ENCODE peak calls at places on chromosomes 12 and 14, in five cellular contexts. O is fibroblast of mammary gland, P is upper lobe of right lung, V is fibroblast of the aortic adventitia, U is psoas muscle. H is an unnamed sample.
A peak's percentile ranks its signal among the peaks of the same experiment; 100 is the strongest.

GRCh38 chr14:84272290-84272721 is 1257.6 kb upstream of the FLRT2 start:
- DNase-seq in O (no peak), P (no peak), V (peak; percentile 6), U (no peak), H (no peak)

GRCh38 chr12:49922349-49923034 is 18.8 kb upstream of the FAIM2 start:
- DNase-seq in O (no peak), P (peak; percentile 51), V (peak; percentile 14), U (peak; percentile 61), H (no peak)

GRCh38 chr14:31505411-31505810 is 17.6 kb upstream of the GPR33 start:
- DNase-seq in O (peak; percentile 30), P (no peak), V (peak; percentile 85), U (no peak), H (no peak)

GRCh38 chr14:32706672-32707071 is 232.0 kb upstream of the NPAS3 start:
- DNase-seq in O (no peak), P (no peak), V (no peak), U (no peak), H (no peak)

GRCh38 chr12:89936631-89937030 is 228.0 kb upstream of the ATP2B1 start:
- DNase-seq in O (no peak), P (no peak), V (no peak), U (no peak), H (no peak)

GRCh38 chr12:64814432-64814831 is 10.0 kb upstream of the TBC1D30 start:
- DNase-seq in O (no peak), P (no peak), V (no peak), U (no peak), H (peak; percentile 28)

GRCh38 chr12:78703820-78704525 is 160.6 kb upstream of the SYT1 start:
- DNase-seq in O (peak; percentile 84), P (no peak), V (peak; percentile 85), U (no peak), H (no peak)

GRCh38 chr12:21113266-21113665 is 17.7 kb upstream of the SLCO1B1 start:
- DNase-seq in O (no peak), P (no peak), V (no peak), U (no peak), H (no peak)

GRCh38 chr14:24895622-24896021 is 154.3 kb downstream of the STXBP6 start:
- DNase-seq in O (no peak), P (no peak), V (no peak), U (no peak), H (no peak)

GRCh38 chr14:77861201-77861600 is 61.3 kb downstream of the ADCK1 start:
- DNase-seq in O (no peak), P (no peak), V (no peak), U (peak; percentile 24), H (no peak)

GRCh38 chr12:4866288-4866687 is 43.4 kb upstream of the KCNA1 start:
- DNase-seq in O (no peak), P (no peak), V (no peak), U (no peak), H (no peak)

GRCh38 chr14:58638231-58639205 is 756 bp downstream of the DACT1 start:
- DNase-seq in O (peak; percentile 10), P (peak; percentile 70), V (peak; percentile 44), U (peak; percentile 60), H (no peak)

GRCh38 chr12:84919271-84919670 is 6.7 kb upstream of the SLC6A15 start:
- DNase-seq in O (peak; percentile 89), P (no peak), V (peak; percentile 9), U (no peak), H (no peak)

GRCh38 chr12:39103552-39104165 is 198.3 kb upstream of the CPNE8 start:
- DNase-seq in O (peak; percentile 76), P (no peak), V (peak; percentile 76), U (no peak), H (no peak)

GRCh38 chr12:53224268-53224896 is 7.6 kb downstream of the RARG start:
- DNase-seq in O (no peak), P (no peak), V (no peak), U (peak; percentile 30), H (no peak)

GRCh38 chr12:81468206-81468605 is 290.9 kb downstream of the PPFIA2 start:
- DNase-seq in O (peak; percentile 77), P (no peak), V (peak; percentile 44), U (no peak), H (no peak)

GRCh38 chr14:77140937-77141591 is 527 bp downstream of the ZDHHC22 start:
- DNase-seq in O (peak; percentile 3), P (no peak), V (no peak), U (no peak), H (no peak)

GRCh38 chr12:105922670-105923102 is 216.1 kb downstream of the NUAK1 start:
- DNase-seq in O (peak; percentile 47), P (no peak), V (peak; percentile 38), U (no peak), H (no peak)

GRCh38 chr12:25957898-25958253 is 606 bp upstream of the RASSF8 start:
- DNase-seq in O (peak; percentile 93), P (no peak), V (peak; percentile 89), U (no peak), H (no peak)

GRCh38 chr14:90687680-90688079 is 128.6 kb downstream of the TTC7B start:
- DNase-seq in O (no peak), P (no peak), V (no peak), U (no peak), H (no peak)

GRCh38 chr12:101696477-101697196 is 803 bp upstream of the CHPT1 start:
- DNase-seq in O (peak; percentile 20), P (peak; percentile 70), V (peak; percentile 40), U (peak; percentile 84), H (peak; percentile 66)

GRCh38 chr14:76826122-76826521 is at the start of gene LRRC74A:
- DNase-seq in O (no peak), P (no peak), V (no peak), U (no peak), H (no peak)

GRCh38 chr12:74031045-74031444 is 506.6 kb upstream of the ATXN7L3B start:
- DNase-seq in O (no peak), P (no peak), V (no peak), U (no peak), H (no peak)

GRCh38 chr12:31951008-31951407 is 8.2 kb upstream of the RESF1 start:
- DNase-seq in O (no peak), P (no peak), V (no peak), U (no peak), H (no peak)

GRCh38 chr14:34449819-34450541 is 12.1 kb downstream of the SPTSSA start:
- DNase-seq in O (no peak), P (no peak), V (no peak), U (no peak), H (no peak)

GRCh38 chr12:109888179-109889020 is 8.1 kb upstream of the GLTP start:
- DNase-seq in O (peak; percentile 98), P (no peak), V (peak; percentile 95), U (no peak), H (no peak)

GRCh38 chr12:5505751-5506150 is 73.8 kb downstream of the NTF3 start:
- DNase-seq in O (no peak), P (no peak), V (no peak), U (no peak), H (no peak)

GRCh38 chr12:123772074-123772473 is 10.0 kb downstream of the DNAH10 start:
- DNase-seq in O (no peak), P (no peak), V (no peak), U (no peak), H (peak; percentile 32)

GRCh38 chr14:85533821-85534271 is 3.9 kb downstream of the FLRT2 start:
- DNase-seq in O (peak; percentile 37), P (peak; percentile 61), V (no peak), U (peak; percentile 61), H (peak; percentile 88)

GRCh38 chr12:112087055-112087850 is 21.3 kb downstream of the NAA25 start:
- DNase-seq in O (no peak), P (no peak), V (no peak), U (no peak), H (no peak)

DNA sequence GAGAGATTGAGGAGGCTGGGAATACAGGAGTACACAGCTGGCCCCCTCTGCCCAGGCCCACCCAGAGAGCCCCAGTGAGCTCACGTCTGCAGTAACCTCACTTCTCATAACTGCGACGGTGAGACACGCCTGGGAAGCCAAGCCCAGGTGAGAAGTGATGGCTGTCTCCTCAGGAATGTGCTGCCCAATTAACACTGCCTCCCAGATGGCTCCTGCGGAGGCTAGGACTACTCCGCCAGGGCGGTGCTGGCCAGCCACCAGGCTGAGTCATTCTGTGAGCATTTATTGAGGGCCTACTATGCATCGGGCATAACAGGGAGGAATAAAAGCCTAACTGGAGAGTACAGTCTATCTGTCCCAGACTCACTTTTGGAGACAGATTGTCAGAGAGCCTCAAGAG is 9.3 kb upstream of the TMEM106C start:
- DNase-seq in O (no peak), P (no peak), V (no peak), U (no peak), H (no peak)
- H3K4me3 ChIP-seq in O (no peak overlapping the region), P (no peak overlapping the region), V (no peak overlapping the region), U (no peak overlapping the region), H (no peak overlapping the region)

DNA sequence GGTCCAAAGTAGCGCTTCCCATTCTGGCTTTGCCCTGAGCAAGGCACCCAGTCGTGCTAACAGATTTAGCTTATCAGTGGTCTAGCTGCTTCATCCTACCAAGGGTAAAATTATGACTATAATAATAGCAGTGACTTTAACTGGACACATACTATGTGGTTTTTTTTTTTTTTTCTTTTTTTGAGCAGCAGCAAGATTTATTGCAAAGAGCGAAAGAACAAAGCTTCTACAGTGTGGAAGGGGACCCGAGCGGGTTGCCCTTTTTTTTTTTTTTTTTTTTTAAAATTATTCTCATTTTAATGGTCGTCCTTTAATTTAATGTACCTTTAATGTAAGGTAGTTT is 505 bp downstream of the HELB start:
- DNase-seq in O (no peak), P (no peak), V (no peak), U (no peak), H (no peak)
- H3K4me3 ChIP-seq in O (peak overlapping the region; percentile 79), P (peak overlapping the region; percentile 69), V (peak overlapping the region; percentile 94), U (peak overlapping the region; percentile 70), H (peak overlapping the region; percentile 67)

GRCh38 chr14:101719045-101719645 is 42.4 kb upstream of the PPP2R5C start:
- DNase-seq in O (no peak), P (no peak), V (no peak), U (no peak), H (peak; percentile 76)

GRCh38 chr14:101723061-101723595 is 38.4 kb upstream of the PPP2R5C start:
- DNase-seq in O (no peak), P (no peak), V (no peak), U (no peak), H (peak; percentile 81)

GRCh38 chr14:101721111-101721510 is 40.4 kb upstream of the PPP2R5C start:
- DNase-seq in O (no peak), P (no peak), V (no peak), U (no peak), H (no peak)

GRCh38 chr14:101719708-101720107 is 41.8 kb upstream of the PPP2R5C start:
- DNase-seq in O (no peak), P (no peak), V (no peak), U (peak; percentile 47), H (peak; percentile 72)

GRCh38 chr14:101721951-101722661 is 39.4 kb upstream of the PPP2R5C start:
- DNase-seq in O (peak; percentile 54), P (no peak), V (no peak), U (peak; percentile 53), H (no peak)
- H3K4me3 ChIP-seq in O (no peak overlapping the region), P (no peak overlapping the region), V (no peak overlapping the region), U (no peak overlapping the region), H (no peak overlapping the region)

DNA sequence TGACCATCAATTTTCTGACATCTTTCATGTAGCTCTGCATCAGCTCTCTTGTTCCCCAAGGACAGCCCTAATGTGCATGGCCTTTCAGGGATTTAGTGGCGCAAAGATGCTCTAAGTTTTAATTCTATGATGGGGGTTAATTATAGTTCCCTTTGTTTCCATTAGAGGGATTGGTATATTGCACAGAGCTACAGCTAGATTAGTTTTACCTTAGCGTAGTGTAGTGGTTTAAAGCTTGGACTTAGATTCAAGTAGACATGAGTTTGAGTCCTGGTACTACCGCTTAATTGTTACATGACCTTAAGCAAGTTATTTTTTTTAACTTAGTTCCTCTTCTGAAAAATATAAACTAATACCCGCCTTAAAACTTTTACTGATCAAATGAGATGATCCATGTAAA is 247.8 kb upstream of the KRR1 start:
- DNase-seq in O (no peak), P (no peak), V (no peak), U (no peak), H (no peak)
- H3K4me3 ChIP-seq in O (no peak overlapping the region), P (no peak overlapping the region), V (no peak overlapping the region), U (no peak overlapping the region), H (no peak overlapping the region)